ENCODE peak calls at places on chromosomes 2 and 18, in eight cellular contexts. V, J, Y, H, T, Q, S and Z are unnamed samples.

GRCh38 chr2:45774688-45775244 is 123.3 kb downstream of the PRKCE start:
- DNase-seq in Q (no peak), Y (no peak), S (no peak), T (no peak), V (no peak), H (no peak), J (no peak), Z (no peak)

GRCh38 chr2:46666044-46666662 is 186.8 kb downstream of the TMEM247 start:
- DNase-seq in J (no peak), Y (no peak), Q (peak), T (no peak), S (no peak), V (no peak), H (no peak), Z (no peak)

GRCh38 chr2:147531299-147531698 is 313.5 kb upstream of the ACVR2A start:
- DNase-seq in S (no peak), Q (no peak), J (no peak), H (no peak), Y (no peak), V (no peak), T (no peak), Z (no peak)

GRCh38 chr2:96565111-96565510 is 28.6 kb downstream of the ARID5A start:
- DNase-seq in V (no peak), H (no peak), S (no peak), Q (no peak), J (no peak), Y (no peak), T (no peak), Z (no peak)

GRCh38 chr2:168211664-168212163 is 35.7 kb downstream of the STK39 start:
- DNase-seq in H (no peak), J (no peak), Q (no peak), T (no peak), V (no peak), Y (no peak), S (no peak), Z (no peak)

GRCh38 chr2:187438459-187438858 is 9.6 kb downstream of the CALCRL start:
- DNase-seq in T (no peak), H (peak), V (no peak), Q (no peak), J (no peak), Y (no peak), S (no peak), Z (no peak)

GRCh38 chr2:173353556-173353955 is 1.1 kb upstream of the CDCA7 start:
- DNase-seq in J (no peak), Y (no peak), V (no peak), T (no peak), Q (no peak), H (no peak), S (no peak), Z (no peak)

GRCh38 chr2:234051374-234052070 is 1.0 kb downstream of the SPP2 start:
- DNase-seq in S (no peak), T (no peak), H (no peak), Y (no peak), J (no peak), Q (no peak), V (no peak), Z (no peak)

GRCh38 chr2:183232161-183232865 is 108.1 kb downstream of the NUP35 start:
- DNase-seq in Y (no peak), V (no peak), S (no peak), Q (no peak), J (no peak), H (no peak), T (no peak), Z (no peak)

GRCh38 chr2:161991991-161992390 is 82.0 kb downstream of the DPP4 start:
- DNase-seq in S (no peak), J (no peak), H (no peak), V (no peak), Y (no peak), Q (no peak), T (no peak), Z (no peak)

GRCh38 chr2:85692039-85692645 is 2.0 kb upstream of the GNLY start:
- DNase-seq in V (no peak), S (no peak), T (no peak), Q (no peak), H (no peak), J (no peak), Y (no peak), Z (no peak)

GRCh38 chr2:9658972-9659371 is 28.2 kb upstream of the YWHAQ start:
- DNase-seq in T (no peak), S (no peak), H (no peak), Y (no peak), Q (no peak), V (no peak), J (no peak), Z (peak)

GRCh38 chr18:39841133-39842041 is 2113.6 kb upstream of the PIK3C3 start:
- DNase-seq in J (no peak), V (no peak), T (no peak), H (peak), Y (no peak), Q (peak), S (no peak), Z (no peak)

GRCh38 chr2:60442608-60443007 is 110.8 kb downstream of the BCL11A start:
- DNase-seq in S (no peak), Q (no peak), H (no peak), Y (no peak), J (no peak), V (no peak), T (no peak), Z (no peak)

GRCh38 chr2:240913810-240914644 is 7.9 kb downstream of the CROCC2 start:
- DNase-seq in Q (peak), J (no peak), S (peak), H (peak), Y (no peak), T (peak), V (peak), Z (peak)

GRCh38 chr2:37230581-37230980 is 815 bp downstream of the CEBPZ start:
- DNase-seq in V (no peak), J (no peak), Q (no peak), H (no peak), S (peak), Y (no peak), T (no peak), Z (no peak)

GRCh38 chr2:26692814-26693286 is 328 bp downstream of the KCNK3 start:
- DNase-seq in J (no peak), V (no peak), H (peak), Y (no peak), Q (no peak), S (no peak), T (no peak), Z (no peak)

GRCh38 chr2:53131416-53131815 is 636.2 kb upstream of the CHAC2 start:
- DNase-seq in H (no peak), Q (no peak), V (no peak), Y (no peak), T (no peak), S (no peak), J (no peak), Z (no peak)

GRCh38 chr2:200758341-200758740 is 53.4 kb upstream of the BZW1 start:
- DNase-seq in Y (no peak), H (no peak), S (no peak), V (no peak), Q (no peak), J (no peak), T (no peak), Z (no peak)

GRCh38 chr2:21687589-21687988 is 563.8 kb downstream of the TDRD15 start:
- DNase-seq in H (no peak), V (no peak), S (no peak), Y (no peak), J (no peak), T (no peak), Q (no peak), Z (no peak)

GRCh38 chr18:32891797-32892196 is 119.0 kb upstream of the KLHL14 start:
- DNase-seq in J (no peak), Q (no peak), S (no peak), T (no peak), V (no peak), Y (no peak), H (no peak), Z (no peak)

GRCh38 chr18:46311491-46311890 is 207.3 kb downstream of the HAUS1 start:
- DNase-seq in V (no peak), J (no peak), T (no peak), Q (no peak), S (no peak), Y (no peak), H (no peak), Z (no peak)

GRCh38 chr2:238771193-238771592 is 76.7 kb upstream of the TWIST2 start:
- DNase-seq in V (no peak), J (no peak), Q (no peak), Y (no peak), T (no peak), S (no peak), H (no peak), Z (no peak)

GRCh38 chr2:201419057-201419635 is 32.1 kb downstream of the TRAK2 start:
- DNase-seq in H (peak), J (no peak), T (no peak), Y (no peak), V (no peak), Q (no peak), S (no peak), Z (no peak)

GRCh38 chr2:96839288-96839874 is 4.4 kb downstream of the ANKRD23 start:
- DNase-seq in Y (peak), T (no peak), V (no peak), J (no peak), Q (no peak), H (no peak), S (no peak), Z (no peak)

GRCh38 chr2:82796132-82796531 is 1662.9 kb downstream of the SUCLG1 start:
- DNase-seq in Y (no peak), V (no peak), T (no peak), Q (no peak), H (peak), S (no peak), J (no peak), Z (no peak)

GRCh38 chr18:45457933-45458332 is 157.3 kb upstream of the SLC14A2 start:
- DNase-seq in J (no peak), V (no peak), Q (no peak), H (no peak), T (no peak), S (no peak), Y (no peak), Z (no peak)

GRCh38 chr2:62461707-62462106 is 44.3 kb downstream of the TMEM17 start:
- DNase-seq in T (no peak), J (no peak), S (no peak), V (peak), Q (no peak), Y (no peak), H (no peak), Z (peak)

GRCh38 chr18:7577706-7578105 is 10.6 kb downstream of the PTPRM start:
- DNase-seq in T (no peak), H (no peak), S (no peak), Q (no peak), V (no peak), J (no peak), Y (no peak), Z (peak)

GRCh38 chr2:217858519-217859466 is 144.0 kb downstream of the TNS1 start:
- DNase-seq in S (peak), Q (peak), J (peak), T (no peak), Y (no peak), V (no peak), H (peak), Z (no peak)

GRCh38 chr2:96146151-96146880 is 1.1 kb upstream of the DUSP2 start:
- DNase-seq in T (peak), Y (no peak), S (peak), Q (peak), V (peak), H (no peak), J (peak), Z (no peak)

GRCh38 chr18:26843760-26844159 is 21.7 kb downstream of the AQP4 start:
- DNase-seq in T (no peak), Q (no peak), V (no peak), J (no peak), S (no peak), Y (no peak), H (no peak), Z (no peak)

GRCh38 chr2:220043155-220043992 is 415.9 kb downstream of the SLC4A3 start:
- DNase-seq in T (no peak), S (no peak), Q (no peak), Y (no peak), J (no peak), H (no peak), V (no peak), Z (no peak)

GRCh38 chr2:58206785-58207184 is 34.3 kb downstream of the FANCL start:
- DNase-seq in Q (no peak), J (no peak), H (no peak), Y (no peak), S (no peak), T (no peak), V (no peak), Z (no peak)

GRCh38 chr2:34242741-34243123 is 643.6 kb upstream of the FAM98A start:
- DNase-seq in H (no peak), Y (no peak), V (peak), Q (no peak), S (no peak), T (no peak), J (no peak), Z (no peak)

GRCh38 chr2:98140210-98140609 is 53.2 kb downstream of the VWA3B start:
- DNase-seq in S (no peak), Q (no peak), V (no peak), T (no peak), Y (no peak), J (no peak), H (no peak), Z (no peak)

GRCh38 chr2:240819404-240820013 is 510 bp downstream of the KIF1A start:
- DNase-seq in Y (no peak), J (no peak), H (no peak), T (no peak), Q (no peak), V (no peak), S (no peak), Z (no peak)

GRCh38 chr18:36188912-36189311 is 1.6 kb downstream of the MOCOS start:
- DNase-seq in Y (no peak), J (no peak), V (no peak), S (no peak), Q (no peak), T (no peak), H (no peak), Z (no peak)

GRCh38 chr2:62144689-62145477 is 51.0 kb upstream of the B3GNT2 start:
- DNase-seq in T (no peak), Y (no peak), V (no peak), Q (no peak), S (no peak), J (no peak), H (no peak), Z (no peak)

GRCh38 chr2:105439130-105439529 is 40.3 kb upstream of the FHL2 start:
- DNase-seq in Y (no peak), V (no peak), T (no peak), H (no peak), J (no peak), S (no peak), Q (no peak), Z (no peak)

GRCh38 chr2:105442721-105443120 is 43.9 kb upstream of the FHL2 start:
- DNase-seq in Q (no peak), H (no peak), Y (no peak), V (no peak), S (no peak), T (no peak), J (no peak), Z (no peak)

GRCh38 chr2:105437708-105438103 is 38.9 kb upstream of the FHL2 start:
- DNase-seq in T (no peak), J (no peak), Q (no peak), Y (no peak), S (no peak), V (no peak), H (no peak), Z (no peak)

GRCh38 chr2:105442056-105442455 is 43.2 kb upstream of the FHL2 start:
- DNase-seq in Q (no peak), V (no peak), T (no peak), Y (no peak), S (no peak), J (no peak), H (no peak), Z (no peak)

DNA sequence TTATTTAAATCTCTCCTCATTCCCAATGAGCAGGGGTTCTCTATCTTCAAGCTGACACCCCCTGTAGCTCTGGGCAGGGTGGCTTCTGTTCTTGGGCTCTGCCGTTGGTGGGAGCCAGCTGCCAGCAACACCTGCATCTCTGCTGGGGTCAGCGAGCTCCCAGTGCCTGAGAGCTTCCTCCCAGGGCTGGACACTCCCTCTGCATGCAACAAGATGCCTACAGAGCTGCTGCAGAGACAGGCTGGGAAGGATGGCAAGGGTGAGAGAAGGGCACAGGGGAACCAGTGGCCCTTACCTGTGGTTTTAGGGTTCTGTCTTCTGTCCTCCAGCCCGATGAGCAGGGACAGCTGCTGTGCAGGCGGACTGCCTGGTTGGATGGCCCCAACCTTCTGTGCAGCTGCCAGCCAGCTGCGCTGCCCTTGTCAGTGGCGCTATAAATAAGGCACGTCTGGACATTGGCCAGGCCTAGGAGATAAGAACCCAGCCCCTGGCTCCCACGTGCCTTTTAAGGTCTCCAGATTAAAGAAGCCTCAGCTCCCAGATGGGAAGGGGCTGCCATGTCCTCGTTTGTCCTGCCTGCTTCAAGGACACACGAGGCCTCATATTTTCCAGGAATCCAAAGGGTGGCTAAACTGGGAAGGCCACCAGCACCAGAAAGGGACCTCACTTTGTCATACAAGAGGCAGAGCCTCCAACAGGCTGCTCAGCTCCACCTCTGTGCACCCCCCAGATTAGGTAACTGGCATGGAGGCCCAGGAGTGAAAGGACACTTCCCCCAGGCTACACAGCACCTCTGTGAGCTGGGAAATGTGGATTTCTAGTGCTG is 39.5 kb upstream of the FHL2 start:
- DNase-seq in J (no peak), Y (no peak), S (no peak), Q (no peak), V (no peak), H (no peak), T (no peak), Z (peak)
- TF ChIP-seq POLR2A in J (no peak), Y (no peak), S (no peak), Q (no peak), V (no peak), H (no peak), T (no peak), Z (no peak)

GRCh38 chr2:237612527-237613357 is 14.6 kb upstream of the LRRFIP1 start:
- DNase-seq in S (no peak), V (peak), Q (no peak), Y (no peak), T (no peak), J (no peak), H (no peak), Z (no peak)

GRCh38 chr2:237613679-237614078 is 13.7 kb upstream of the LRRFIP1 start:
- DNase-seq in J (no peak), V (no peak), T (no peak), H (no peak), Q (no peak), Y (no peak), S (no peak), Z (no peak)

GRCh38 chr2:237616373-237617304 is 10.7 kb upstream of the LRRFIP1 start:
- DNase-seq in V (no peak), H (peak), T (no peak), J (no peak), S (no peak), Y (no peak), Q (no peak), Z (no peak)

GRCh38 chr2:237615631-237616249 is 11.6 kb upstream of the LRRFIP1 start:
- DNase-seq in J (no peak), V (no peak), Q (no peak), S (no peak), Y (no peak), T (no peak), H (peak), Z (no peak)

GRCh38 chr2:237614151-237614720 is 13.2 kb upstream of the LRRFIP1 start:
- DNase-seq in V (peak), H (peak), Q (no peak), J (no peak), Y (no peak), S (no peak), T (no peak), Z (no peak)
- TF ChIP-seq POLR2A in V (no peak), H (no peak), Q (no peak), J (no peak), Y (no peak), S (no peak), T (no peak), Z (no peak)

GRCh38 chr2:231709981-231710750 is 1.8 kb downstream of the PTMA start:
- DNase-seq in J (no peak), H (peak), S (peak), Q (peak), V (peak), Y (no peak), T (peak), Z (no peak)
- TF ChIP-seq POLR2A in J (peak), H (no peak), S (peak), Q (peak), V (peak), Y (no peak), T (peak), Z (peak)

GRCh38 chr2:213151437-213152064 is at the start of gene IKZF2:
- DNase-seq in S (peak), Q (peak), J (peak), Y (peak), V (peak), T (peak), H (peak), Z (peak)
- TF ChIP-seq POLR2A in S (no peak), Q (no peak), J (no peak), Y (no peak), V (peak), T (peak), H (no peak), Z (peak)

GRCh38 chr2:196258407-196258806 is 87.0 kb upstream of the STK17B start:
- DNase-seq in S (no peak), H (no peak), J (no peak), T (no peak), Q (no peak), Y (no peak), V (no peak), Z (no peak)
- TF ChIP-seq POLR2A in S (no peak), H (no peak), J (no peak), T (no peak), Q (no peak), Y (no peak), V (no peak), Z (no peak)